ENCODE peak calls at places on chromosomes 11 and 22, in seven cellular contexts. One of them, this sample, is unnamed.
A peak's percentile ranks its signal among the peaks of the same experiment; 100 is the strongest.

GRCh38 chr11:107438148-107438547 is 19.5 kb downstream of the CWF19L2 start:
- DNase-seq in GM12864: no peak
- DNase-seq in breast epithelium: no peak
- DNase-seq in pancreas: no peak
- DNase-seq in DND-41: no peak
- DNase-seq in H7: no peak
- DNase-seq in CD8-positive, alpha-beta memory T cell: no peak
- DNase-seq in this sample: no peak

GRCh38 chr11:69156673-69157155 is 979 bp downstream of the SMIM38 start:
- DNase-seq in GM12864: no peak
- DNase-seq in breast epithelium: no peak
- DNase-seq in pancreas: no peak
- DNase-seq in DND-41: no peak
- DNase-seq in H7: no peak
- DNase-seq in CD8-positive, alpha-beta memory T cell: no peak
- DNase-seq in this sample: no peak

GRCh38 chr11:62399868-62400245 is 19.0 kb upstream of the SCGB1A1 start:
- DNase-seq in GM12864: no peak
- DNase-seq in breast epithelium: peak; percentile 46
- DNase-seq in pancreas: no peak
- DNase-seq in DND-41: no peak
- DNase-seq in H7: peak; percentile 54
- DNase-seq in CD8-positive, alpha-beta memory T cell: no peak
- DNase-seq in this sample: no peak

GRCh38 chr11:118092907-118093571 is 6.3 kb upstream of the SMIM35 start:
- DNase-seq in GM12864: no peak
- DNase-seq in breast epithelium: no peak
- DNase-seq in pancreas: no peak
- DNase-seq in DND-41: no peak
- DNase-seq in H7: no peak
- DNase-seq in CD8-positive, alpha-beta memory T cell: no peak
- DNase-seq in this sample: no peak

GRCh38 chr11:78199653-78200015 is 10.9 kb downstream of the USP35 start:
- DNase-seq in GM12864: no peak
- DNase-seq in breast epithelium: peak; percentile 19
- DNase-seq in pancreas: no peak
- DNase-seq in DND-41: no peak
- DNase-seq in H7: no peak
- DNase-seq in CD8-positive, alpha-beta memory T cell: no peak
- DNase-seq in this sample: no peak

GRCh38 chr11:13102865-13103539 is 93.9 kb downstream of the RASSF10 start:
- DNase-seq in GM12864: no peak
- DNase-seq in breast epithelium: no peak
- DNase-seq in pancreas: no peak
- DNase-seq in DND-41: no peak
- DNase-seq in H7: no peak
- DNase-seq in CD8-positive, alpha-beta memory T cell: no peak
- DNase-seq in this sample: no peak

GRCh38 chr11:68090706-68091105 is 30.5 kb downstream of the CHKA start:
- DNase-seq in GM12864: no peak
- DNase-seq in breast epithelium: no peak
- DNase-seq in pancreas: no peak
- DNase-seq in DND-41: no peak
- DNase-seq in H7: no peak
- DNase-seq in CD8-positive, alpha-beta memory T cell: no peak
- DNase-seq in this sample: no peak

GRCh38 chr11:103525069-103525468 is 415.8 kb downstream of the DYNC2H1 start:
- DNase-seq in GM12864: no peak
- DNase-seq in breast epithelium: no peak
- DNase-seq in pancreas: no peak
- DNase-seq in DND-41: no peak
- DNase-seq in H7: no peak
- DNase-seq in CD8-positive, alpha-beta memory T cell: no peak
- DNase-seq in this sample: no peak

GRCh38 chr22:30217698-30218565 is 28.6 kb downstream of the LIF start:
- DNase-seq in GM12864: no peak
- DNase-seq in breast epithelium: no peak
- DNase-seq in pancreas: no peak
- DNase-seq in DND-41: no peak
- DNase-seq in H7: no peak
- DNase-seq in CD8-positive, alpha-beta memory T cell: no peak
- DNase-seq in this sample: no peak

GRCh38 chr11:133992121-133992520 is 35.4 kb upstream of the IGSF9B start:
- DNase-seq in GM12864: no peak
- DNase-seq in breast epithelium: no peak
- DNase-seq in pancreas: no peak
- DNase-seq in DND-41: no peak
- DNase-seq in H7: no peak
- DNase-seq in CD8-positive, alpha-beta memory T cell: no peak
- DNase-seq in this sample: no peak

GRCh38 chr11:45450189-45450588 is 164.0 kb upstream of the SYT13 start:
- DNase-seq in GM12864: no peak
- DNase-seq in breast epithelium: no peak
- DNase-seq in pancreas: no peak
- DNase-seq in DND-41: no peak
- DNase-seq in H7: no peak
- DNase-seq in CD8-positive, alpha-beta memory T cell: no peak
- DNase-seq in this sample: no peak

GRCh38 chr22:40826984-40827741 is 8.0 kb upstream of the SLC25A17 start:
- DNase-seq in GM12864: no peak
- DNase-seq in breast epithelium: no peak
- DNase-seq in pancreas: no peak
- DNase-seq in DND-41: no peak
- DNase-seq in H7: no peak
- DNase-seq in CD8-positive, alpha-beta memory T cell: no peak
- DNase-seq in this sample: no peak

GRCh38 chr11:88297320-88298263 is 39.9 kb downstream of the CTSC start:
- DNase-seq in GM12864: no peak
- DNase-seq in breast epithelium: no peak
- DNase-seq in pancreas: no peak
- DNase-seq in DND-41: no peak
- DNase-seq in H7: no peak
- DNase-seq in CD8-positive, alpha-beta memory T cell: no peak
- DNase-seq in this sample: no peak

GRCh38 chr11:72483412-72484186 is 49.3 kb upstream of the CLPB start:
- DNase-seq in GM12864: no peak
- DNase-seq in breast epithelium: no peak
- DNase-seq in pancreas: no peak
- DNase-seq in DND-41: peak; percentile 20
- DNase-seq in H7: no peak
- DNase-seq in CD8-positive, alpha-beta memory T cell: no peak
- DNase-seq in this sample: no peak

GRCh38 chr11:2378527-2379210 is 1.6 kb downstream of the CD81 start:
- DNase-seq in GM12864: no peak
- DNase-seq in breast epithelium: no peak
- DNase-seq in pancreas: no peak
- DNase-seq in DND-41: no peak
- DNase-seq in H7: no peak
- DNase-seq in CD8-positive, alpha-beta memory T cell: no peak
- DNase-seq in this sample: no peak

GRCh38 chr11:15471709-15472404 is 357.1 kb downstream of the INSC start:
- DNase-seq in GM12864: no peak
- DNase-seq in breast epithelium: no peak
- DNase-seq in pancreas: no peak
- DNase-seq in DND-41: no peak
- DNase-seq in H7: peak; percentile 19
- DNase-seq in CD8-positive, alpha-beta memory T cell: no peak
- DNase-seq in this sample: no peak

GRCh38 chr11:8252388-8252787 is 11.3 kb downstream of the LMO1 start:
- DNase-seq in GM12864: no peak
- DNase-seq in breast epithelium: no peak
- DNase-seq in pancreas: no peak
- DNase-seq in DND-41: no peak
- DNase-seq in H7: no peak
- DNase-seq in CD8-positive, alpha-beta memory T cell: no peak
- DNase-seq in this sample: no peak

GRCh38 chr11:46072172-46072964 is 48.9 kb downstream of the PHF21A start:
- DNase-seq in GM12864: no peak
- DNase-seq in breast epithelium: no peak
- DNase-seq in pancreas: no peak
- DNase-seq in DND-41: no peak
- DNase-seq in H7: no peak
- DNase-seq in CD8-positive, alpha-beta memory T cell: no peak
- DNase-seq in this sample: no peak

GRCh38 chr11:134361241-134361640 is 29.5 kb downstream of the GLB1L2 start:
- DNase-seq in GM12864: no peak
- DNase-seq in breast epithelium: no peak
- DNase-seq in pancreas: no peak
- DNase-seq in DND-41: peak; percentile 47
- DNase-seq in H7: no peak
- DNase-seq in CD8-positive, alpha-beta memory T cell: no peak
- DNase-seq in this sample: no peak

GRCh38 chr11:4639931-4640330 is 2.7 kb downstream of the OR51D1 start:
- DNase-seq in GM12864: no peak
- DNase-seq in breast epithelium: no peak
- DNase-seq in pancreas: no peak
- DNase-seq in DND-41: no peak
- DNase-seq in H7: no peak
- DNase-seq in CD8-positive, alpha-beta memory T cell: no peak
- DNase-seq in this sample: no peak

GRCh38 chr11:18705651-18706281 is 7.2 kb downstream of the TMEM86A start:
- DNase-seq in GM12864: no peak
- DNase-seq in breast epithelium: peak; percentile 52
- DNase-seq in pancreas: peak; percentile 23
- DNase-seq in DND-41: no peak
- DNase-seq in H7: peak; percentile 70
- DNase-seq in CD8-positive, alpha-beta memory T cell: peak; percentile 7
- DNase-seq in this sample: peak; percentile 65

DNA sequence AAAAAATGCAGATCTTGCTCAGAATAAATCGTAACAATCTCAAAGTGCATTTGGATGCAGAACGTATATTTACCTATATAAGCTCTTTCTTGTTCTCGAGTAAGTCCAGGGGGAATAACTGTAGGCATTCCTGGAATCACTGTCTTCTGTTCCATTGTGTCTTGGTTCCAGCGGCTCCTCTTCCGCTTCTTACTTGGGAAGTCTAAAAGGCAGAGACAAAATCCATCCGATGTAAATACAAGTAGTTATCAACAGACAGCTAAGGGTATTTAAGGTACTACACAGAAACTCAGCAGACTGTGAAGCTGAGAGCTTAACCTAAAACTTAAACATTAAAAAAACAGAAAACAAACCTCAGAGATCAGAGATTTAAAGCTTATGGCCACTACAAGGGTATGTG is 1.9 kb downstream of the SF1 start:
- DNase-seq in GM12864: no peak
- DNase-seq in breast epithelium: no peak
- DNase-seq in pancreas: no peak
- DNase-seq in DND-41: no peak
- DNase-seq in H7: no peak
- DNase-seq in CD8-positive, alpha-beta memory T cell: no peak
- DNase-seq in this sample: no peak
- H3K4me3 ChIP-seq in GM12864: peak overlapping the region; percentile 76
- H3K4me3 ChIP-seq in breast epithelium: peak overlapping the region; percentile 97
- H3K4me3 ChIP-seq in pancreas: peak overlapping the region; percentile 99
- H3K4me3 ChIP-seq in DND-41: peak overlapping the region; percentile 82
- H3K4me3 ChIP-seq in H7: no peak overlapping the region
- H3K4me3 ChIP-seq in CD8-positive, alpha-beta memory T cell: peak overlapping the region; percentile 99
- H3K4me3 ChIP-seq in this sample: no peak overlapping the region

DNA sequence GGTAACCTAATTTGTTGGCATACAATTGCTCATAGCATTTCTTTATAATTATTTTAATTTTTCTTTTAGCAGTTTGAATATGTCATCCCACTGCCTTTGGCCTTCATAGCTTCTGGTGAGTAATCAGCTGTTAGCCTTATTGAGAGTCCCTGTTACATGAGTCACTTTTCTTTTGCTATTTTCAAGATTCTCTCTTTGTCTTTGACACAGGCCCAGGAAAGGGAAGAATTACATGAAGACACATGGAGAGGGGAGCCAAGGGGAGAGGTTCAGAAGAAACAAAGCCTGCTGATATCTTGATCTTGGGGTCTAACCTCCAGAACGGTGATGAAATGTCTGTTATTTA is 418.2 kb downstream of the METTL15 start:
- DNase-seq in GM12864: no peak
- DNase-seq in breast epithelium: no peak
- DNase-seq in pancreas: no peak
- DNase-seq in DND-41: no peak
- DNase-seq in H7: no peak
- DNase-seq in CD8-positive, alpha-beta memory T cell: no peak
- DNase-seq in this sample: no peak
- H3K4me3 ChIP-seq in GM12864: no peak overlapping the region
- H3K4me3 ChIP-seq in breast epithelium: no peak overlapping the region
- H3K4me3 ChIP-seq in pancreas: no peak overlapping the region
- H3K4me3 ChIP-seq in DND-41: no peak overlapping the region
- H3K4me3 ChIP-seq in H7: no peak overlapping the region
- H3K4me3 ChIP-seq in CD8-positive, alpha-beta memory T cell: no peak overlapping the region
- H3K4me3 ChIP-seq in this sample: no peak overlapping the region

GRCh38 chr11:44310456-44311272 is 725 bp upstream of the ALX4 start:
- DNase-seq in GM12864: no peak
- DNase-seq in breast epithelium: no peak
- DNase-seq in pancreas: no peak
- DNase-seq in DND-41: no peak
- DNase-seq in H7: peak; percentile 85
- DNase-seq in CD8-positive, alpha-beta memory T cell: no peak
- DNase-seq in this sample: no peak
- H3K4me3 ChIP-seq in GM12864: no peak overlapping the region
- H3K4me3 ChIP-seq in breast epithelium: no peak overlapping the region
- H3K4me3 ChIP-seq in pancreas: no peak overlapping the region
- H3K4me3 ChIP-seq in DND-41: no peak overlapping the region
- H3K4me3 ChIP-seq in H7: no peak overlapping the region
- H3K4me3 ChIP-seq in CD8-positive, alpha-beta memory T cell: no peak overlapping the region
- H3K4me3 ChIP-seq in this sample: peak overlapping the region; percentile 46

GRCh38 chr11:126602993-126603392 is 247.5 kb downstream of the ST3GAL4 start:
- DNase-seq in GM12864: no peak
- DNase-seq in breast epithelium: no peak
- DNase-seq in pancreas: no peak
- DNase-seq in DND-41: no peak
- DNase-seq in H7: no peak
- DNase-seq in CD8-positive, alpha-beta memory T cell: no peak
- DNase-seq in this sample: no peak

GRCh38 chr11:126601550-126602215 is 246.2 kb downstream of the ST3GAL4 start:
- DNase-seq in GM12864: no peak
- DNase-seq in breast epithelium: no peak
- DNase-seq in pancreas: no peak
- DNase-seq in DND-41: no peak
- DNase-seq in H7: peak; percentile 72
- DNase-seq in CD8-positive, alpha-beta memory T cell: no peak
- DNase-seq in this sample: no peak

GRCh38 chr11:126599498-126599897 is 244.0 kb downstream of the ST3GAL4 start:
- DNase-seq in GM12864: no peak
- DNase-seq in breast epithelium: no peak
- DNase-seq in pancreas: no peak
- DNase-seq in DND-41: no peak
- DNase-seq in H7: no peak
- DNase-seq in CD8-positive, alpha-beta memory T cell: no peak
- DNase-seq in this sample: no peak

GRCh38 chr11:126602349-126602940 is 247.0 kb downstream of the ST3GAL4 start:
- DNase-seq in GM12864: no peak
- DNase-seq in breast epithelium: no peak
- DNase-seq in pancreas: no peak
- DNase-seq in DND-41: no peak
- DNase-seq in H7: peak; percentile 12
- DNase-seq in CD8-positive, alpha-beta memory T cell: no peak
- DNase-seq in this sample: no peak

DNA sequence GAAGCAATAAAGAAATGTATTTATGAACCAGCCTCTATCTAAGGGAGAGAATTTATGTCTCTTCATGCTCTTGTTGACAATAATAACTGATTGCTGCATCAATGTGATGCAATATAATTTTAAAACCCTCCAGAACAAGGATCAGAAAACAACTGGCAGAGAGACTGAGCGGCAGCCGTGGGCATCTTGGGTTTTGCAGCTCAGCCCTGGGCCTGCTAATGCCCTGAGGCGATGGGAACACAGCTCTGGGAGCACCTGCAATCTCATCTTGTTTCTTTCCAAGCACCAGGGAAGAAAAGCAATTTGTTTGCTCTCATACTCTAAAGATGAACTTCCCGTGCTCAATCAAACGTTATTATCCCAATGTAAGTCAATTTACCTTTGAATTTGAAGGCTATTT is 245.7 kb downstream of the ST3GAL4 start:
- DNase-seq in GM12864: no peak
- DNase-seq in breast epithelium: no peak
- DNase-seq in pancreas: no peak
- DNase-seq in DND-41: no peak
- DNase-seq in H7: peak; percentile 29
- DNase-seq in CD8-positive, alpha-beta memory T cell: no peak
- DNase-seq in this sample: no peak
- H3K4me3 ChIP-seq in GM12864: no peak overlapping the region
- H3K4me3 ChIP-seq in breast epithelium: no peak overlapping the region
- H3K4me3 ChIP-seq in pancreas: no peak overlapping the region
- H3K4me3 ChIP-seq in DND-41: no peak overlapping the region
- H3K4me3 ChIP-seq in H7: no peak overlapping the region
- H3K4me3 ChIP-seq in CD8-positive, alpha-beta memory T cell: no peak overlapping the region
- H3K4me3 ChIP-seq in this sample: no peak overlapping the region